ENCODE peak calls at places on chromosomes 1 and 21, in six cellular contexts. Y is ELR, H is A172, R is PC-3, C is endothelial cell, U is GM03348. X is an unnamed sample.
A peak's percentile ranks its signal among the peaks of the same experiment; 100 is the strongest.

GRCh38 chr1:1678581-1679380 is 13.8 kb downstream of the SLC35E2B start:
- DNase-seq in Y (peak; percentile 10), H (no peak), R (peak; percentile 9), C (peak; percentile 73), U (no peak), X (no peak)

GRCh38 chr1:179822107-179822506 is 55.5 kb downstream of the TOR1AIP2 start:
- DNase-seq in Y (no peak), H (no peak), R (no peak), C (no peak), U (no peak), X (no peak)

GRCh38 chr1:97013904-97014303 is 292.3 kb downstream of the PTBP2 start:
- DNase-seq in Y (peak; percentile 32), H (peak; percentile 14), R (peak; percentile 19), C (no peak), U (peak; percentile 28), X (peak; percentile 39)

GRCh38 chr1:212560933-212561460 is 47.6 kb upstream of the ATF3 start:
- DNase-seq in Y (no peak), H (no peak), R (no peak), C (no peak), U (no peak), X (no peak)

GRCh38 chr21:28991861-28992525 is 684 bp downstream of the LTN1 start:
- DNase-seq in Y (peak; percentile 20), H (no peak), R (no peak), C (no peak), U (no peak), X (no peak)

GRCh38 chr1:175152006-175152652 is 40.4 kb downstream of the KIAA0040 start:
- DNase-seq in Y (peak; percentile 51), H (peak; percentile 34), R (peak; percentile 56), C (peak; percentile 77), U (peak; percentile 78), X (peak; percentile 53)

GRCh38 chr1:13816016-13816760 is 116.2 kb downstream of the PRDM2 start:
- DNase-seq in Y (no peak), H (no peak), R (no peak), C (no peak), U (no peak), X (no peak)

GRCh38 chr1:198880818-198881597 is 242.2 kb downstream of the PTPRC start:
- DNase-seq in Y (peak; percentile 95), H (peak; percentile 91), R (peak; percentile 82), C (no peak), U (peak; percentile 70), X (peak; percentile 77)

GRCh38 chr1:183840140-183840539 is 35.2 kb downstream of the RGL1 start:
- DNase-seq in Y (peak; percentile 80), H (peak; percentile 43), R (peak; percentile 53), C (no peak), U (no peak), X (peak; percentile 54)

GRCh38 chr1:30106125-30106524 is 617.3 kb downstream of the MATN1 start:
- DNase-seq in Y (peak; percentile 40), H (peak; percentile 2), R (peak; percentile 56), C (peak; percentile 78), U (peak; percentile 55), X (peak; percentile 73)

GRCh38 chr1:204883405-204883804 is 12.7 kb downstream of the NFASC start:
- DNase-seq in Y (no peak), H (no peak), R (no peak), C (no peak), U (no peak), X (no peak)

GRCh38 chr1:9121891-9122409 is 7.0 kb downstream of the GPR157 start:
- DNase-seq in Y (no peak), H (no peak), R (no peak), C (no peak), U (no peak), X (no peak)